ENCODE peak calls at places on chromosome 12, in five cellular contexts. One of them, this sample, is unnamed.

GRCh38 chr12:108724054-108724889 is 7.0 kb downstream of the CORO1C start:
- DNase-seq in mesendoderm: peak
- DNase-seq in A172: peak
- DNase-seq in sciatic nerve: no peak
- DNase-seq in hypothalamus: no peak
- DNase-seq in this sample: no peak

GRCh38 chr12:113049976-113050742 is 6.4 kb upstream of the DTX1 start:
- DNase-seq in mesendoderm: peak
- DNase-seq in hypothalamus: no peak
- DNase-seq in sciatic nerve: no peak
- DNase-seq in A172: no peak
- DNase-seq in this sample: peak

GRCh38 chr12:14772946-14773345 is 30.3 kb downstream of the WBP11 start:
- DNase-seq in A172: no peak
- DNase-seq in hypothalamus: no peak
- DNase-seq in mesendoderm: no peak
- DNase-seq in sciatic nerve: no peak
- DNase-seq in this sample: no peak

GRCh38 chr12:106248177-106248848 is 493 bp upstream of the CKAP4 start:
- DNase-seq in sciatic nerve: peak
- DNase-seq in A172: peak
- DNase-seq in hypothalamus: peak
- DNase-seq in mesendoderm: peak
- DNase-seq in this sample: peak

GRCh38 chr12:55188974-55189556 is 31.8 kb upstream of the OR10A7 start:
- DNase-seq in sciatic nerve: no peak
- DNase-seq in hypothalamus: peak
- DNase-seq in mesendoderm: peak
- DNase-seq in A172: peak
- DNase-seq in this sample: peak

GRCh38 chr12:27861428-27862167 is 81.6 kb upstream of the MANSC4 start:
- DNase-seq in A172: no peak
- DNase-seq in sciatic nerve: peak
- DNase-seq in hypothalamus: no peak
- DNase-seq in mesendoderm: no peak
- DNase-seq in this sample: no peak

GRCh38 chr12:120971299-120972180 is 6.8 kb upstream of the HNF1A start:
- DNase-seq in A172: peak
- DNase-seq in mesendoderm: peak
- DNase-seq in sciatic nerve: no peak
- DNase-seq in hypothalamus: no peak
- DNase-seq in this sample: peak

GRCh38 chr12:113781415-113782198 is 184.5 kb downstream of the RBM19 start:
- DNase-seq in mesendoderm: peak
- DNase-seq in sciatic nerve: no peak
- DNase-seq in hypothalamus: no peak
- DNase-seq in A172: no peak
- DNase-seq in this sample: no peak

GRCh38 chr12:104930388-104931326 is 27.4 kb downstream of the SLC41A2 start:
- DNase-seq in A172: peak
- DNase-seq in sciatic nerve: no peak
- DNase-seq in mesendoderm: no peak
- DNase-seq in hypothalamus: no peak
- DNase-seq in this sample: no peak

GRCh38 chr12:34219046-34219770 is 196.9 kb downstream of the ALG10 start:
- DNase-seq in A172: no peak
- DNase-seq in mesendoderm: peak
- DNase-seq in sciatic nerve: no peak
- DNase-seq in hypothalamus: no peak
- DNase-seq in this sample: no peak

GRCh38 chr12:64733857-64734256 is 25.3 kb downstream of the GNS start:
- DNase-seq in A172: peak
- DNase-seq in hypothalamus: peak
- DNase-seq in sciatic nerve: no peak
- DNase-seq in mesendoderm: no peak
- DNase-seq in this sample: peak

GRCh38 chr12:127823801-127824200 is 443.2 kb upstream of the TMEM132C start:
- DNase-seq in sciatic nerve: no peak
- DNase-seq in mesendoderm: no peak
- DNase-seq in A172: no peak
- DNase-seq in hypothalamus: no peak
- DNase-seq in this sample: no peak

GRCh38 chr12:38926501-38926900 is 21.1 kb upstream of the CPNE8 start:
- DNase-seq in sciatic nerve: no peak
- DNase-seq in A172: no peak
- DNase-seq in mesendoderm: no peak
- DNase-seq in hypothalamus: no peak
- DNase-seq in this sample: no peak

GRCh38 chr12:12985817-12986408 is 14.2 kb downstream of the HEBP1 start:
- DNase-seq in A172: peak
- DNase-seq in sciatic nerve: no peak
- DNase-seq in mesendoderm: peak
- DNase-seq in hypothalamus: no peak
- DNase-seq in this sample: no peak

GRCh38 chr12:26628234-26628633 is 204.8 kb downstream of the ITPR2 start:
- DNase-seq in A172: no peak
- DNase-seq in sciatic nerve: no peak
- DNase-seq in hypothalamus: no peak
- DNase-seq in mesendoderm: no peak
- DNase-seq in this sample: no peak

GRCh38 chr12:79000501-79000900 is 135.9 kb downstream of the SYT1 start:
- DNase-seq in mesendoderm: no peak
- DNase-seq in sciatic nerve: no peak
- DNase-seq in hypothalamus: no peak
- DNase-seq in A172: no peak
- DNase-seq in this sample: no peak

GRCh38 chr12:117034249-117034648 is 65.0 kb downstream of the TESC start:
- DNase-seq in mesendoderm: no peak
- DNase-seq in A172: no peak
- DNase-seq in sciatic nerve: no peak
- DNase-seq in hypothalamus: no peak
- DNase-seq in this sample: no peak

GRCh38 chr12:47033797-47034555 is 45.4 kb upstream of the PCED1B start:
- DNase-seq in sciatic nerve: no peak
- DNase-seq in A172: no peak
- DNase-seq in mesendoderm: no peak
- DNase-seq in hypothalamus: no peak
- DNase-seq in this sample: no peak

GRCh38 chr12:118606690-118607089 is 230.3 kb downstream of the SUDS3 start:
- DNase-seq in hypothalamus: no peak
- DNase-seq in A172: no peak
- DNase-seq in mesendoderm: no peak
- DNase-seq in sciatic nerve: no peak
- DNase-seq in this sample: no peak

GRCh38 chr12:76020281-76020680 is 11.3 kb downstream of the PHLDA1 start:
- DNase-seq in A172: peak
- DNase-seq in mesendoderm: peak
- DNase-seq in hypothalamus: no peak
- DNase-seq in sciatic nerve: no peak
- DNase-seq in this sample: no peak

GRCh38 chr12:54301428-54302045 is 722 bp upstream of the NFE2 start:
- DNase-seq in hypothalamus: no peak
- DNase-seq in sciatic nerve: no peak
- DNase-seq in mesendoderm: peak
- DNase-seq in A172: no peak
- DNase-seq in this sample: no peak

GRCh38 chr12:121748218-121748570 is 35.6 kb downstream of the TMEM120B start:
- DNase-seq in A172: peak
- DNase-seq in sciatic nerve: no peak
- DNase-seq in mesendoderm: no peak
- DNase-seq in hypothalamus: no peak
- DNase-seq in this sample: no peak

GRCh38 chr12:50933459-50934124 is 18.8 kb upstream of the HIGD1C start:
- DNase-seq in hypothalamus: no peak
- DNase-seq in sciatic nerve: no peak
- DNase-seq in A172: no peak
- DNase-seq in mesendoderm: peak
- DNase-seq in this sample: no peak

GRCh38 chr12:117225179-117225578 is 34.9 kb upstream of the FBXO21 start:
- DNase-seq in sciatic nerve: no peak
- DNase-seq in A172: no peak
- DNase-seq in hypothalamus: no peak
- DNase-seq in mesendoderm: no peak
- DNase-seq in this sample: no peak

GRCh38 chr12:10756194-10756593 is 33.1 kb upstream of the YBX3 start:
- DNase-seq in hypothalamus: no peak
- DNase-seq in sciatic nerve: no peak
- DNase-seq in A172: no peak
- DNase-seq in mesendoderm: no peak
- DNase-seq in this sample: no peak

This sample was measured in HTR-8/SVneo.